ENCODE peak calls at places on chromosomes 3 and 15, in six cellular contexts. One of them, this sample, is unnamed.

GRCh38 chr3:32758375-32758753 is 59.4 kb upstream of the TRIM71 start:
- DNase-seq in tibial nerve: no peak
- DNase-seq in sigmoid colon: no peak
- DNase-seq in heart left ventricle: no peak
- DNase-seq in HepG2: no peak
- DNase-seq in testis: no peak
- DNase-seq in this sample: no peak

GRCh38 chr3:69178838-69179739 is 56.7 kb upstream of the LMOD3 start:
- DNase-seq in heart left ventricle: no peak
- DNase-seq in sigmoid colon: no peak
- DNase-seq in tibial nerve: no peak
- DNase-seq in testis: no peak
- DNase-seq in HepG2: peak; percentile 93
- DNase-seq in this sample: no peak

GRCh38 chr3:132867956-132868355 is 145.7 kb upstream of the NPHP3 start:
- DNase-seq in HepG2: no peak
- DNase-seq in sigmoid colon: no peak
- DNase-seq in testis: no peak
- DNase-seq in heart left ventricle: no peak
- DNase-seq in tibial nerve: no peak
- DNase-seq in this sample: no peak

GRCh38 chr3:148990211-148990610 is 1.1 kb upstream of the GYG1 start:
- DNase-seq in testis: no peak
- DNase-seq in sigmoid colon: no peak
- DNase-seq in HepG2: no peak
- DNase-seq in heart left ventricle: no peak
- DNase-seq in tibial nerve: no peak
- DNase-seq in this sample: no peak

GRCh38 chr15:76642671-76643070 is 262.5 kb downstream of the SCAPER start:
- DNase-seq in HepG2: no peak
- DNase-seq in testis: no peak
- DNase-seq in heart left ventricle: no peak
- DNase-seq in sigmoid colon: no peak
- DNase-seq in tibial nerve: no peak
- DNase-seq in this sample: no peak

GRCh38 chr3:60989893-60990740 is 261.1 kb downstream of the FHIT start:
- DNase-seq in sigmoid colon: no peak
- DNase-seq in testis: peak; percentile 42
- DNase-seq in HepG2: no peak
- DNase-seq in tibial nerve: no peak
- DNase-seq in heart left ventricle: no peak
- DNase-seq in this sample: no peak

GRCh38 chr3:12902181-12902999 is 61.0 kb upstream of the RPL32 start:
- DNase-seq in HepG2: no peak
- DNase-seq in tibial nerve: no peak
- DNase-seq in testis: no peak
- DNase-seq in sigmoid colon: no peak
- DNase-seq in heart left ventricle: peak; percentile 33
- DNase-seq in this sample: peak; percentile 76

GRCh38 chr15:82551646-82552247 is 11.5 kb upstream of the RPS17 start:
- DNase-seq in tibial nerve: no peak
- DNase-seq in sigmoid colon: no peak
- DNase-seq in heart left ventricle: no peak
- DNase-seq in testis: no peak
- DNase-seq in HepG2: no peak
- DNase-seq in this sample: no peak

GRCh38 chr3:27521179-27521871 is 37.1 kb upstream of the SLC4A7 start:
- DNase-seq in testis: no peak
- DNase-seq in heart left ventricle: peak; percentile 41
- DNase-seq in sigmoid colon: peak; percentile 76
- DNase-seq in tibial nerve: no peak
- DNase-seq in HepG2: peak; percentile 69
- DNase-seq in this sample: no peak

GRCh38 chr15:66231421-66232266 is 21.9 kb downstream of the MEGF11 start:
- DNase-seq in testis: no peak
- DNase-seq in HepG2: no peak
- DNase-seq in tibial nerve: no peak
- DNase-seq in heart left ventricle: no peak
- DNase-seq in sigmoid colon: no peak
- DNase-seq in this sample: peak; percentile 41

GRCh38 chr15:63178034-63178433 is 11.4 kb upstream of the RAB8B start:
- DNase-seq in sigmoid colon: no peak
- DNase-seq in testis: no peak
- DNase-seq in heart left ventricle: no peak
- DNase-seq in tibial nerve: no peak
- DNase-seq in HepG2: peak; percentile 20
- DNase-seq in this sample: no peak

GRCh38 chr3:170808041-170808440 is 62.0 kb downstream of the RPL22L1 start:
- DNase-seq in tibial nerve: no peak
- DNase-seq in testis: no peak
- DNase-seq in sigmoid colon: no peak
- DNase-seq in heart left ventricle: no peak
- DNase-seq in HepG2: no peak
- DNase-seq in this sample: no peak

GRCh38 chr3:196619213-196619612 is 20.3 kb upstream of the NRROS start:
- DNase-seq in sigmoid colon: no peak
- DNase-seq in testis: no peak
- DNase-seq in heart left ventricle: no peak
- DNase-seq in HepG2: no peak
- DNase-seq in tibial nerve: no peak
- DNase-seq in this sample: no peak

GRCh38 chr3:185272051-185272450 is 18.2 kb upstream of the EHHADH start:
- DNase-seq in heart left ventricle: no peak
- DNase-seq in sigmoid colon: no peak
- DNase-seq in tibial nerve: no peak
- DNase-seq in testis: no peak
- DNase-seq in HepG2: no peak
- DNase-seq in this sample: no peak

GRCh38 chr3:184663756-184664155 is 48.1 kb downstream of the MAGEF1 start:
- DNase-seq in tibial nerve: no peak
- DNase-seq in testis: no peak
- DNase-seq in sigmoid colon: no peak
- DNase-seq in heart left ventricle: no peak
- DNase-seq in HepG2: no peak
- DNase-seq in this sample: no peak

GRCh38 chr3:156448300-156448699 is 106.6 kb downstream of the SSR3 start:
- DNase-seq in heart left ventricle: no peak
- DNase-seq in sigmoid colon: no peak
- DNase-seq in tibial nerve: no peak
- DNase-seq in HepG2: peak; percentile 5
- DNase-seq in testis: peak; percentile 23
- DNase-seq in this sample: no peak

GRCh38 chr15:56248276-56248675 is 4.6 kb upstream of the RFX7 start:
- DNase-seq in sigmoid colon: no peak
- DNase-seq in tibial nerve: no peak
- DNase-seq in testis: no peak
- DNase-seq in heart left ventricle: no peak
- DNase-seq in HepG2: no peak
- DNase-seq in this sample: no peak

GRCh38 chr15:26572606-26573350 is 200.1 kb downstream of the GABRB3 start:
- DNase-seq in testis: no peak
- DNase-seq in tibial nerve: no peak
- DNase-seq in sigmoid colon: no peak
- DNase-seq in HepG2: no peak
- DNase-seq in heart left ventricle: no peak
- DNase-seq in this sample: no peak

GRCh38 chr15:36358094-36358961 is 221.1 kb upstream of the CDIN1 start:
- DNase-seq in testis: no peak
- DNase-seq in tibial nerve: no peak
- DNase-seq in heart left ventricle: no peak
- DNase-seq in HepG2: no peak
- DNase-seq in sigmoid colon: no peak
- DNase-seq in this sample: no peak

GRCh38 chr15:68106656-68107055 is 52.5 kb downstream of the PIAS1 start:
- DNase-seq in HepG2: peak; percentile 9
- DNase-seq in heart left ventricle: no peak
- DNase-seq in tibial nerve: no peak
- DNase-seq in sigmoid colon: no peak
- DNase-seq in testis: no peak
- DNase-seq in this sample: no peak

GRCh38 chr15:56165234-56165633 is 78.4 kb downstream of the RFX7 start:
- DNase-seq in sigmoid colon: no peak
- DNase-seq in HepG2: no peak
- DNase-seq in heart left ventricle: no peak
- DNase-seq in testis: no peak
- DNase-seq in tibial nerve: no peak
- DNase-seq in this sample: no peak

GRCh38 chr3:120420855-120421570 is 29.8 kb downstream of the FSTL1 start:
- DNase-seq in sigmoid colon: peak; percentile 85
- DNase-seq in HepG2: no peak
- DNase-seq in tibial nerve: no peak
- DNase-seq in heart left ventricle: no peak
- DNase-seq in testis: no peak
- DNase-seq in this sample: no peak

GRCh38 chr15:34952481-34952880 is 17.1 kb downstream of the AQR start:
- DNase-seq in testis: no peak
- DNase-seq in heart left ventricle: no peak
- DNase-seq in tibial nerve: no peak
- DNase-seq in sigmoid colon: no peak
- DNase-seq in HepG2: no peak
- DNase-seq in this sample: no peak

GRCh38 chr3:59256233-59256632 is 206.4 kb upstream of the CFAP20DC start:
- DNase-seq in heart left ventricle: no peak
- DNase-seq in sigmoid colon: no peak
- DNase-seq in HepG2: no peak
- DNase-seq in testis: no peak
- DNase-seq in tibial nerve: no peak
- DNase-seq in this sample: no peak

GRCh38 chr3:65778966-65779365 is 259.8 kb downstream of the MAGI1 start:
- DNase-seq in sigmoid colon: no peak
- DNase-seq in heart left ventricle: no peak
- DNase-seq in testis: no peak
- DNase-seq in HepG2: no peak
- DNase-seq in tibial nerve: no peak
- DNase-seq in this sample: no peak

DNA sequence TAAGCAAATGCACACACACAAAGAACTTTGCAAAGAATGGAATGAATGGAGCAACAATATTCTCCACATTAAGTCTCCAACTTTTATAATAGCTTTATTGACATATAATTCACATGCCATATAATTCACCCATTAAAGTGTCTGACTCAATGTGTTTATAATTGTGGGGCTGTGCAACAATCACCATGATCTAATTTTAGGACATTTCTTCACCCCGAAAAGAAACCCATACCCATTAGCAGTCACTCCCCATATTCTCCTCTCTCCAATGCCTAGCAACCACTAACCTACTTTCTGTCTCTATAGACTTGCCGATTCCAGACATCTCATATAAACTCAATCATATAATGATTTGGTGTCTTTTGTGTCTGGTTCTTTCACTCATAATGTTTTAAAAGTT is 22.6 kb downstream of the VGLL4 start:
- DNase-seq in heart left ventricle: no peak
- DNase-seq in tibial nerve: no peak
- DNase-seq in testis: no peak
- DNase-seq in sigmoid colon: no peak
- DNase-seq in HepG2: no peak
- DNase-seq in this sample: no peak
- H3K4me1 ChIP-seq in heart left ventricle: peaks cover 88% of the 10 kb centered on the region
- H3K4me1 ChIP-seq in tibial nerve: peaks cover 56% of the 10 kb centered on the region
- H3K4me1 ChIP-seq in testis: peaks cover 26% of the 10 kb centered on the region
- H3K4me1 ChIP-seq in sigmoid colon: peaks cover 68% of the 10 kb centered on the region
- H3K4me1 ChIP-seq in HepG2: peaks cover 100% of the 10 kb centered on the region
- H3K4me1 ChIP-seq in this sample: peaks cover 73% of the 10 kb centered on the region

DNA sequence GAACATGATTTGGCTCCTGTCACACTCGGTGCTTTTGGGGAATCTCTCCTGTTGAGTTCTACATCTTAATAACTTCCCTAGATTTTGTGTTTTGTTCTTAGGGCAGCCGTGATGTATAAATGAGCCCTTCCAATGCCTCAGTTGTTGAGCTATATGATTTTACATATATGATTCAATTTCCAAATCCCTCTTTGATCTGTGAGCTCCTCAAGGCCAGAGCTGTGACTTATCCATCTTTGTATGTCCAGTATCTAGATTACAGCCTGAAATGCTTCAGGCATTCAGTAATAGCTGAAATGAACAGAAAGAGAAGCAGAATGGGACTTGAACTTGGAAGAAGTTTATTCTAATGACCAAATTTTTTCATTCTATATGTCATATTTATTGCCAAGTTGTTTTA is 26.6 kb downstream of the CGGBP1 start:
- DNase-seq in HepG2: no peak
- DNase-seq in sigmoid colon: no peak
- DNase-seq in heart left ventricle: no peak
- DNase-seq in tibial nerve: no peak
- DNase-seq in testis: no peak
- DNase-seq in this sample: no peak
- H3K27me3 ChIP-seq in HepG2: no peaks in the 10 kb centered on the region
- H3K27me3 ChIP-seq in sigmoid colon: no peaks in the 10 kb centered on the region
- H3K27me3 ChIP-seq in heart left ventricle: no peaks in the 10 kb centered on the region
- H3K27me3 ChIP-seq in tibial nerve: no peaks in the 10 kb centered on the region
- H3K27me3 ChIP-seq in testis: no peaks in the 10 kb centered on the region
- H3K27me3 ChIP-seq in this sample: no peaks in the 10 kb centered on the region

GRCh38 chr3:49132437-49133225 is at the start of gene LAMB2:
- DNase-seq in sigmoid colon: peak; percentile 89
- DNase-seq in HepG2: peak; percentile 79
- DNase-seq in tibial nerve: peak; percentile 48
- DNase-seq in heart left ventricle: peak; percentile 85
- DNase-seq in testis: peak; percentile 92
- DNase-seq in this sample: peak; percentile 85
- TF ChIP-seq POLR2A in sigmoid colon: peak; percentile 47
- TF ChIP-seq POLR2A in HepG2: peak; percentile 82
- TF ChIP-seq POLR2A in tibial nerve: peak; percentile 40
- TF ChIP-seq POLR2A in heart left ventricle: no peak
- TF ChIP-seq POLR2A in testis: no peak
- TF ChIP-seq POLR2A in this sample: no peak

GRCh38 chr15:78205337-78205736 is 29.0 kb downstream of the ACSBG1 start:
- DNase-seq in tibial nerve: no peak
- DNase-seq in HepG2: no peak
- DNase-seq in testis: no peak
- DNase-seq in heart left ventricle: no peak
- DNase-seq in sigmoid colon: no peak
- DNase-seq in this sample: no peak

GRCh38 chr15:78206326-78207109 is 27.8 kb downstream of the ACSBG1 start:
- DNase-seq in testis: peak; percentile 14
- DNase-seq in sigmoid colon: no peak
- DNase-seq in heart left ventricle: no peak
- DNase-seq in HepG2: no peak
- DNase-seq in tibial nerve: no peak
- DNase-seq in this sample: no peak

GRCh38 chr15:78204351-78205309 is 29.7 kb downstream of the ACSBG1 start:
- DNase-seq in tibial nerve: peak; percentile 34
- DNase-seq in HepG2: no peak
- DNase-seq in heart left ventricle: peak; percentile 73
- DNase-seq in sigmoid colon: no peak
- DNase-seq in testis: peak; percentile 88
- DNase-seq in this sample: no peak

GRCh38 chr15:78207110-78207458 is 27.3 kb downstream of the ACSBG1 start:
- DNase-seq in sigmoid colon: no peak
- DNase-seq in heart left ventricle: no peak
- DNase-seq in HepG2: no peak
- DNase-seq in testis: peak; percentile 41
- DNase-seq in tibial nerve: no peak
- DNase-seq in this sample: no peak

DNA sequence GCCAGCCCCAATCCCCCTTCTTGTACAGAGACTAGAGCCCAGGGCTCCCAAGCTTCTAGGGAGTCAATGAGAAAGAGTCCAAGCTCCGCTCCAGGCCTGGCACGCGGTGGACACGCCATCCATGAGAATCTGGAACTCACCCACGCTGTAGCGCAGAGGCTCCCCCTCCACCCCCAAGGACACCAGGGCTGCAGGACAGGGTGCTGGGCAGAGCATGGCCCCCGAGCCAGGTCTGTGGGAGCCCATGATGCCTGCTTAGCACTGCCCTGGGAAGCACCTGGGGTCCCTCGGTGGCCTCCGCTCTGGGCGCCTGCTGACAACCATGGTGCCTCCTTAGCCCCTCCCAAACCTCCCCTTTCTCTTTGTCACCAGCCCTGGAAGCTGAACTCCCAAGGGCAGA is 28.5 kb downstream of the ACSBG1 start:
- DNase-seq in heart left ventricle: no peak
- DNase-seq in sigmoid colon: no peak
- DNase-seq in tibial nerve: no peak
- DNase-seq in HepG2: no peak
- DNase-seq in testis: peak; percentile 45
- DNase-seq in this sample: no peak
- H3K4me1 ChIP-seq in heart left ventricle: peaks cover 54% of the 10 kb centered on the region
- H3K4me1 ChIP-seq in sigmoid colon: peaks cover 11% of the 10 kb centered on the region
- H3K4me1 ChIP-seq in tibial nerve: no peaks in the 10 kb centered on the region
- H3K4me1 ChIP-seq in HepG2: no peaks in the 10 kb centered on the region
- H3K4me1 ChIP-seq in testis: peaks cover 71% of the 10 kb centered on the region
- H3K4me1 ChIP-seq in this sample: no peaks in the 10 kb centered on the region

This sample was measured in spleen.